ENCODE peak calls at places on chromosomes 11 and 22, in eight cellular contexts. H, D, T, Q, L, K, J and G are unnamed samples. For H3K9me3 and H3K27me3, the result is how much of the 10 kb centered on the place peaks cover.

GRCh38 chr11:16891964-16892363 is 122.2 kb downstream of the PLEKHA7 start:
- DNase-seq in T (no peak), Q (no peak), K (peak), L (no peak), H (no peak), J (no peak), D (no peak), G (no peak)

GRCh38 chr11:1156506-1157340 is 1.0 kb upstream of the MUC5AC start:
- DNase-seq in K (no peak), L (no peak), J (peak), D (no peak), H (no peak), T (no peak), Q (no peak), G (no peak)

GRCh38 chr11:17432041-17432440 is 43.6 kb upstream of the KCNJ11 start:
- DNase-seq in Q (no peak), K (no peak), J (no peak), L (no peak), D (no peak), H (no peak), T (no peak), G (no peak)

GRCh38 chr22:43925433-43926348 is 2.1 kb downstream of the PNPLA3 start:
- DNase-seq in Q (no peak), L (no peak), J (no peak), D (no peak), H (no peak), T (no peak), K (no peak), G (no peak)

GRCh38 chr11:69344570-69345145 is 50.7 kb downstream of the MYEOV start:
- DNase-seq in K (no peak), D (no peak), L (no peak), J (peak), H (no peak), T (no peak), Q (no peak), G (no peak)

GRCh38 chr22:44125421-44125820 is 55.3 kb upstream of the PARVG start:
- DNase-seq in T (no peak), L (no peak), H (no peak), D (no peak), K (no peak), Q (no peak), J (no peak), G (no peak)

GRCh38 chr22:31001124-31001770 is 32.2 kb downstream of the TUG1 start:
- DNase-seq in D (no peak), H (no peak), T (no peak), L (no peak), J (no peak), Q (no peak), K (no peak), G (no peak)

GRCh38 chr11:125956371-125956770 is 10.5 kb downstream of the VSIG10L2 start:
- DNase-seq in H (no peak), K (peak), J (no peak), T (no peak), L (no peak), Q (peak), D (no peak), G (no peak)

GRCh38 chr11:61293869-61294716 is 1.0 kb downstream of the VWCE start:
- DNase-seq in L (peak), H (no peak), J (no peak), K (peak), T (peak), D (peak), Q (peak), G (peak)

GRCh38 chr22:42743501-42743991 is 22.9 kb upstream of the A4GALT start:
- DNase-seq in D (peak), L (no peak), K (peak), J (peak), H (no peak), Q (peak), T (no peak), G (no peak)

GRCh38 chr11:100629671-100630070 is 57.4 kb upstream of the ARHGAP42 start:
- DNase-seq in J (no peak), D (no peak), Q (no peak), H (no peak), L (no peak), K (no peak), T (no peak), G (no peak)

GRCh38 chr11:122697636-122698167 is 42.2 kb downstream of the UBASH3B start:
- DNase-seq in T (peak), J (no peak), H (no peak), K (peak), D (no peak), L (peak), Q (no peak), G (peak)

GRCh38 chr11:119829407-119829806 is 100.4 kb upstream of the NECTIN1 start:
- DNase-seq in H (no peak), K (no peak), J (no peak), L (no peak), T (no peak), Q (no peak), D (no peak), G (no peak)

GRCh38 chr11:105466582-105467228 is 143.2 kb upstream of the GRIA4 start:
- DNase-seq in H (peak), J (no peak), D (no peak), Q (no peak), T (no peak), L (no peak), K (peak), G (no peak)

DNA sequence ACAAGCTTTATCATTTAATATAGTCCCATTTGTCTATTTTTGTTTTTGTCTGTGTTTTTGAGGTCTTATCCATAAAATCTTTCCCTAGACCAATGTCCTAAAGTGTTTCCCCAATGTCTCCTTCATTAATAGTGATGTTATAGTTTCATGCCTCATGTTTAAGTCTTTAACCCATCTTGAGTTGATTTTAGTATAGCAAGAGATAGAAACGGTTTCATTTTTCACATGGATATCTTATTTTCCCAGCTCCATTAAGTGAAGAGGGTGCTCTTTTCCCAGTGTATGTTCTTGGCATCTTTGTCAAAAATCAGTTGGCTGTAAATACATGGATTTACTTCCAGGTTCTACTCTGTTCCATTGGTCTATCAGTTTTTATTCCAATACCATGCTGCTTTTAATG is 58.2 kb downstream of the KCNQ1OT1 start:
- DNase-seq in H (no peak), J (no peak), Q (no peak), D (no peak), K (no peak), L (no peak), T (no peak), G (no peak)
- H3K9me3 ChIP-seq in H (under half), J (under half), Q (half or more), D (half or more), K (under half), L (under half), T (under half), G (under half)

GRCh38 chr11:12694182-12694531 is 19.9 kb downstream of the TEAD1 start:
- DNase-seq in D (no peak), T (no peak), K (peak), J (peak), H (no peak), Q (no peak), L (no peak), G (no peak)
- H3K27me3 ChIP-seq in D (under half), T (under half), K (under half), J (under half), H (under half), Q (under half), L (under half), G (under half)

DNA sequence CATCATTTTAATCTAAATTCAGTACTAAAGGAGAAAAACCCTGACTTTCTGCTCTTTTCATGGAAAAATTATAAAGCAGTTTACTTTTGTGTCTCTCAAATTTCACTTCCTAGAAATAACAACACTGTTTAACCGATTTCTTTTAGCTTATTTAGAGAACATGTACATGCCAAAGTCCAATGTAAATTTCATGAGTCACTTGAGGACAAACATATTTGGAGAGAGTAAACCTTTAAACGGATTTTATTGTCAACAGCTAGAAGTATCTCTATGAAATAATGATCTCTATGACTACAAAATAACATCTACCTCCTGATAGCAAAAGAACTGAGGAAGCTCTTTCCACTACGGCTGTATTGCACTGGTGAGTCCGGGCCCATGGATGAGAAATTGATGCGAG is 46.3 kb upstream of the SLC22A25 start:
- DNase-seq in L (no peak), Q (no peak), H (no peak), D (no peak), K (no peak), J (no peak), T (no peak), G (no peak)
- H3K4me3 ChIP-seq in L (no peak), Q (no peak), H (no peak), D (no peak), K (no peak), J (no peak), T (no peak), G (no peak)

GRCh38 chr11:97158256-97158655 is 768.4 kb downstream of the JRKL start:
- DNase-seq in D (no peak), Q (no peak), K (no peak), T (no peak), H (no peak), J (no peak), L (no peak), G (no peak)
- H3K9me3 ChIP-seq in D (under half), Q (under half), K (under half), T (under half), H (under half), J (under half), L (under half), G (under half)

GRCh38 chr22:27105142-27106025 is 448.0 kb downstream of the MIAT start:
- DNase-seq in J (peak), H (no peak), D (peak), L (no peak), Q (peak), K (peak), T (no peak), G (no peak)

GRCh38 chr22:27108425-27109114 is 451.2 kb downstream of the MIAT start:
- DNase-seq in L (no peak), T (no peak), J (no peak), Q (no peak), K (no peak), D (no peak), H (no peak), G (no peak)

GRCh38 chr22:27110985-27111451 is 453.6 kb downstream of the MIAT start:
- DNase-seq in L (no peak), J (no peak), T (no peak), K (peak), Q (no peak), H (no peak), D (no peak), G (no peak)

GRCh38 chr22:27107005-27107404 is 449.6 kb downstream of the MIAT start:
- DNase-seq in Q (no peak), J (no peak), L (no peak), K (no peak), D (no peak), T (no peak), H (no peak), G (no peak)

DNA sequence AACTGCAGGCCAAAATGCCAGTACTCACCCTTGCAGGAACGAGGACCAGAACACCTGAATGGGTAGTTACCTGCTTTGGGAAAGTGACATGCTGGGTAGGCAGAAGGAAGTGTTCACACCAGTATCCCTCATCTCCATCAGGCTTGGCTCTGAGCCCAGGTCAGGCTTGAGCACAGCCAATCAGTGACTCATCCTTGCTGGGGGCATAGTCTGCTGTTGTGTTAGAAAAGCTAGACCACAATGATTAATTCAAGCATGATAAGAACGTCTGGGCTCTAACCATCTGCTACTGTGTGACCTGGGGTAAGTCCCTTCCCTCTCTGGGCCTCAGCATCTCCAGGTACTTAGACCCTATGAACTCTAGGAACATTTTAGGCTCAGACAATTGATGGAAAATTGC is 450.4 kb downstream of the MIAT start:
- DNase-seq in D (peak), Q (peak), T (no peak), H (peak), L (no peak), J (peak), K (peak), G (no peak)
- H3K27me3 ChIP-seq in D (under half), Q (half or more), T (under half), H (under half), L (under half), J (under half), K (under half), G (under half)

GRCh38 chr11:82874646-82875523 is 25.3 kb downstream of the PRCP start:
- DNase-seq in L (no peak), H (no peak), D (no peak), T (no peak), K (no peak), Q (no peak), J (no peak), G (no peak)
- H3K4me3 ChIP-seq in L (no peak), H (no peak), D (no peak), T (no peak), K (no peak), Q (no peak), J (no peak), G (no peak)